ENCODE peak calls at places on chromosomes 4 and X, in four cellular contexts. Z is kidney, Y is neuronal stem cell, F is fibroblast of the aortic adventitia. M is an unnamed sample.

GRCh38 chrX:53374222-53374820 is 48.1 kb downstream of the SMC1A start:
- DNase-seq in F (peak; percentile 22), Y (no peak), Z (no peak), M (peak; percentile 34)

GRCh38 chrX:70172226-70172625 is 5.1 kb upstream of the DGAT2L6 start:
- DNase-seq in Z (no peak), F (peak; percentile 8), Y (no peak), M (no peak)

GRCh38 chr4:140134780-140135179 is 19.2 kb downstream of the MAML3 start:
- DNase-seq in Z (no peak), F (no peak), Y (no peak), M (no peak)

GRCh38 chr4:38173935-38174334 is 213.7 kb downstream of the PTTG2 start:
- DNase-seq in Z (no peak), F (no peak), Y (no peak), M (no peak)

GRCh38 chrX:30582664-30583063 is 5.1 kb upstream of the TASL start:
- DNase-seq in F (no peak), Y (no peak), Z (no peak), M (no peak)

GRCh38 chrX:9873952-9874351 is 87.7 kb downstream of the SHROOM2 start:
- DNase-seq in F (no peak), Y (no peak), Z (no peak), M (peak; percentile 31)

GRCh38 chr4:74671074-74671698 is 123.1 kb downstream of the BTC start:
- DNase-seq in Z (no peak), F (peak; percentile 82), Y (peak; percentile 45), M (peak; percentile 67)

GRCh38 chrX:12149670-12150407 is 11.6 kb downstream of the FRMPD4 start:
- DNase-seq in Z (no peak), F (no peak), Y (no peak), M (no peak)

GRCh38 chrX:110852180-110852579 is 56.6 kb upstream of the CHRDL1 start:
- DNase-seq in F (peak; percentile 21), Z (no peak), Y (no peak), M (peak; percentile 26)

GRCh38 chrX:71941771-71942170 is 31.1 kb downstream of the NHSL2 start:
- DNase-seq in F (peak; percentile 82), Z (no peak), Y (no peak), M (peak; percentile 80)

GRCh38 chrX:41153453-41153852 is 68.2 kb downstream of the USP9X start:
- DNase-seq in Z (no peak), F (no peak), Y (no peak), M (no peak)

GRCh38 chr4:88177981-88178632 is 19.7 kb upstream of the ABCG2 start:
- DNase-seq in Y (no peak), F (peak; percentile 71), Z (no peak), M (peak; percentile 76)

GRCh38 chr4:152640058-152640921 is 39.5 kb downstream of the TMEM154 start:
- DNase-seq in Z (no peak), Y (no peak), F (peak; percentile 52), M (peak; percentile 41)

GRCh38 chr4:76216975-76217814 is 3.6 kb upstream of the SCARB2 start:
- DNase-seq in Z (no peak), F (no peak), Y (no peak), M (no peak)

GRCh38 chr4:11367371-11367770 is 61.3 kb downstream of the HS3ST1 start:
- DNase-seq in Y (peak; percentile 27), Z (no peak), F (peak; percentile 84), M (peak; percentile 27)

GRCh38 chrX:9466115-9466495 is 1.2 kb downstream of the TBL1X start:
- DNase-seq in Z (peak; percentile 86), F (no peak), Y (no peak), M (peak; percentile 76)

DNA sequence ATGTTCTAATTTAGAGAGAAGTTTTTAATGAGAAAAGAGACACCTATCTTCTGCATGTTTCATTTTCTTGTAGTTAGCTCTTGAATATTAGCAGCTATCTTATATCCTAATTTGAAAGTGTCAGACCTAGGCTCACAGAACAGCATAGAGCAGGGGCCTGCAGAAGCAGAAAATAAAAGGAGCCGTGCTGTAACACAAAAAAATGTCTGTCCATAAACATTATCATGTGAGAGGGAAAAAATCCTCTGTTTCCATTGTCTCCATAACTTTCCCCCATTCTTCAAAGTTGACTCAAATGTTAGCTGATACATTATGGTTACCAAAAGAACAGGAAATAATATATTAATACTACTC is 329.2 kb upstream of the EPHA5 start:
- DNase-seq in F (no peak), Y (no peak), Z (no peak), M (no peak)
- H3K4me3 ChIP-seq in F (no peak overlapping the region), Y (no peak overlapping the region), Z (no peak overlapping the region), M (peak overlapping the region; percentile 9)

DNA sequence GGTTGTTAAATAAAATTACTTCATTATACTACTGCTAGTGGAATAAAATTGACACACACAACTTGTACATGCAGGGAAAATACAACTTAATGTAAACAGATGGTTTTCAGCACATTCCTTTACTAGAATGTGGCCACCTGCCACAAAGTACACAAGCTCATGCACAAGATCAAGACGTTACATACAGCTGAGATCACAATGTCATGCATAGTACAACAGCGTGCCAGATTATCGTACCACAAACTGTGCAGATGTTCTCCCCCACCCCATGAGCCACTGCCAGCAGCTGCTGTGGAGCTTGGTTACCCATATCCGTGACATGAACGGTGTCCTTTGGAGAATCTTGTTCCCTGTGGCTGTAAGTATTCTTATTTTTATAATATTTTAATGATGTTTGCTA is 27.7 kb downstream of the FBXO8 start:
- DNase-seq in F (peak; percentile 78), Z (no peak), Y (no peak), M (peak; percentile 85)
- H3K4me3 ChIP-seq in F (no peak overlapping the region), Z (no peak overlapping the region), Y (no peak overlapping the region), M (no peak overlapping the region)

GRCh38 chr4:4667643-4668081 is 125.8 kb upstream of the STX18 start:
- DNase-seq in F (no peak), Y (peak; percentile 48), Z (no peak), M (no peak)
- H3K4me3 ChIP-seq in F (no peak overlapping the region), Y (no peak overlapping the region), Z (no peak overlapping the region), M (no peak overlapping the region)

GRCh38 chrX:85243761-85244410 is at the start of the genes SATL1 and ZNF711:
- DNase-seq in Y (peak; percentile 73), Z (peak; percentile 74), F (no peak), M (peak; percentile 91)

GRCh38 chrX:85244411-85245210 is 820 bp downstream of the ZNF711 start:
- DNase-seq in Z (peak; percentile 53), F (no peak), Y (peak; percentile 14), M (peak; percentile 24)

DNA sequence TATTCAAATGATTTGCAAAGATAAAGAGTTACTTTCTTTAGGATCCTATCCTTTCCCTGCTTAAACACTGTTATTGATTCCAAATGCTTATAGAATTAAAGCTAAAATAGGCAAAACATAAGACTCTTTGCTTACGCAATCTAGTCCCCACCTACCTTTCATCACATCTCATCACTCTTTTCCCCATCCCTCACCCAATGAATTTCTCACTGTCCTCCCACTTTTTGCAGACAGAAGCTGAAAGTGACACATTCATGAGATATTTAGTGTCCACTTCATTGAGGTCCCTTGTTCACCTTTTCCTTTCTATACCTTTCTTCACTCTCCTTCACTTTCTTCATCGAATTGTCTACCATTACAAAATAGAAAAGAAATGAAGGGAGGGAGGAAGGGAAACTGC is 424 bp downstream of the SATL1 start:
- DNase-seq in F (no peak), Z (no peak), Y (no peak), M (no peak)
- H3K4me3 ChIP-seq in F (no peak overlapping the region), Z (peak overlapping the region; percentile 55), Y (no peak overlapping the region), M (peak overlapping the region; percentile 96)

GRCh38 chrX:79107891-79108718 is 36.4 kb upstream of the GPR174 start:
- DNase-seq in Z (no peak), Y (no peak), F (no peak), M (no peak)
- H3K4me3 ChIP-seq in Z (no peak overlapping the region), Y (no peak overlapping the region), F (no peak overlapping the region), M (no peak overlapping the region)